ENCODE peak calls at places on chromosomes 6 and 20, in nine cellular contexts. G is psoas muscle, J is aorta, W is breast epithelium, Z is HCT116, D is AG04450, F is neural progenitor cell, V is endodermal cell, C is dorsolateral prefrontal cortex. P is an unnamed sample.

GRCh38 chr20:58701431-58702160 is 9.0 kb downstream of the NPEPL1 start:
- DNase-seq in G (no peak), J (peak; percentile 71), W (no peak), Z (no peak), D (no peak), F (no peak), V (peak; percentile 37), C (no peak), P (no peak)

GRCh38 chr6:149060300-149060984 is 257.1 kb upstream of the TAB2 start:
- DNase-seq in G (no peak), J (no peak), W (no peak), Z (no peak), D (no peak), F (no peak), V (no peak), C (no peak), P (peak; percentile 68)

GRCh38 chr6:13908955-13909381 is 15.8 kb upstream of the RNF182 start:
- DNase-seq in G (no peak), J (no peak), W (no peak), Z (peak; percentile 71), D (peak; percentile 45), F (peak; percentile 82), V (peak; percentile 75), C (peak; percentile 33), P (peak; percentile 29)

GRCh38 chr6:77551135-77551534 is 87.8 kb upstream of the HTR1B start:
- DNase-seq in G (no peak), J (no peak), W (no peak), Z (no peak), D (no peak), F (no peak), V (no peak), C (no peak), P (no peak)

GRCh38 chr20:46814366-46815232 is 80.0 kb upstream of the EYA2 start:
- DNase-seq in G (no peak), J (no peak), W (no peak), Z (peak; percentile 62), D (peak; percentile 39), F (peak; percentile 90), V (peak; percentile 87), C (no peak), P (peak; percentile 98)

GRCh38 chr20:37562695-37563480 is 35.2 kb upstream of the BLCAP start:
- DNase-seq in G (no peak), J (no peak), W (no peak), Z (no peak), D (no peak), F (no peak), V (no peak), C (no peak), P (no peak)

GRCh38 chr20:40538126-40538525 is 150.9 kb downstream of the MAFB start:
- DNase-seq in G (no peak), J (no peak), W (no peak), Z (no peak), D (no peak), F (no peak), V (no peak), C (no peak), P (no peak)

GRCh38 chr6:150203378-150203777 is 60.5 kb downstream of the PPP1R14C start:
- DNase-seq in G (no peak), J (no peak), W (no peak), Z (no peak), D (no peak), F (no peak), V (no peak), C (no peak), P (no peak)

GRCh38 chr6:53273356-53273755 is 75.4 kb downstream of the ELOVL5 start:
- DNase-seq in G (no peak), J (no peak), W (no peak), Z (no peak), D (no peak), F (peak; percentile 8), V (no peak), C (no peak), P (peak; percentile 47)

GRCh38 chr6:53268858-53269608 is 79.7 kb downstream of the ELOVL5 start:
- DNase-seq in G (no peak), J (no peak), W (no peak), Z (no peak), D (no peak), F (no peak), V (no peak), C (no peak), P (no peak)

GRCh38 chr6:53264915-53265615 is 83.7 kb downstream of the ELOVL5 start:
- DNase-seq in G (no peak), J (no peak), W (no peak), Z (no peak), D (no peak), F (no peak), V (no peak), C (no peak), P (no peak)

GRCh38 chr6:53266553-53267090 is 82.1 kb downstream of the ELOVL5 start:
- DNase-seq in G (no peak), J (no peak), W (no peak), Z (no peak), D (no peak), F (no peak), V (no peak), C (no peak), P (no peak)

DNA sequence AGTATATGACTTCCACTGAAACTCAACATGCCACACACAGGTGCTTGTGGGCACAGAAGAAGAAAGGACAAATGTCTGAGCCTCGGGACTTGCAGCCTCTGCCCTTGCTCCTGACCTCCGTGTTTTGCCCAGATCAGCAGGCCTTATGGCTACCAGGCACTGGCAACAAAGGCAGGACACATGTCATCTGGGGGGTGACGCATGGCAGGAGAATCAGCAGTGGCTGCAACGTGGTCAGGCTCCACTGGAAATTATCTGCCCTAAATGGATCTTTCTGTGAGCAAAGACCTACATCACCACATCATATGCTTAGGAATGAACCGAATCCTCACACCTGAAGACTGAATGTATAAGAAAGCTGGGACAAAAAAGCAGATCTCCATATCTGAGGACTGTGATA is 78.9 kb downstream of the ELOVL5 start:
- DNase-seq in G (no peak), J (no peak), W (no peak), Z (no peak), D (no peak), F (no peak), V (no peak), C (no peak), P (no peak)
- H3K4me3 ChIP-seq in G (no peak overlapping the region), J (no peak overlapping the region), W (no peak overlapping the region), Z (no peak overlapping the region), D (no peak overlapping the region), F (no peak overlapping the region), V (no peak overlapping the region), C (no peak overlapping the region), P (no peak overlapping the region)

DNA sequence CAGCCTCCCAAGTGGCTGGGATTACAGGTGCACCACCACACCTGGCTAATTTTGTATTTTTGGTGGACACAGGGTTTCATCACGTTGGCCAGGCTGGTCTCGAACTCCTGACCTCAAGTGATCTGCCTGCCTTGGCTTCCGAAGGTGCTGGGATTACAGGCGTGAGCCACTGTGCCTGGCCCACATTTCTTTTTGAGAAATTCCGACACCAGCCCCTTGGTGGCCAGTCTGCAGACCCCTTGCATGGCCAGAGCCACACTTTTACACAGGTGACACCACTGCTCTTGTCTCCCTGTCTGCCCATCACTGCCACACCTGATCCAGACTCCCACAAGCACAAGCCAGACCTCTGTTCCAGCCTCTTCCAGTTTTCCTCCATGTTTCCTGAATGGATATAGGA is 33.0 kb downstream of the SRSF3 start:
- DNase-seq in G (no peak), J (no peak), W (no peak), Z (no peak), D (no peak), F (no peak), V (no peak), C (no peak), P (no peak)
- H3K27ac ChIP-seq in G (peak overlapping the region; percentile 36), J (no peak overlapping the region), W (peak overlapping the region; percentile 67), Z (no peak overlapping the region), D (no peak overlapping the region), F (no peak overlapping the region), V (no peak overlapping the region), C (no peak overlapping the region), P (no peak overlapping the region)

GRCh38 chr20:35791097-35791496 is 19.3 kb downstream of the PHF20 start:
- DNase-seq in G (no peak), J (no peak), W (no peak), Z (no peak), D (no peak), F (no peak), V (no peak), C (no peak), P (no peak)

GRCh38 chr20:35796556-35796955 is 24.7 kb downstream of the PHF20 start:
- DNase-seq in G (no peak), J (no peak), W (no peak), Z (no peak), D (no peak), F (no peak), V (no peak), C (no peak), P (no peak)

GRCh38 chr20:35792740-35793139 is 20.9 kb downstream of the PHF20 start:
- DNase-seq in G (no peak), J (no peak), W (no peak), Z (no peak), D (no peak), F (no peak), V (no peak), C (no peak), P (no peak)

GRCh38 chr20:35788796-35789195 is 17.0 kb downstream of the PHF20 start:
- DNase-seq in G (no peak), J (no peak), W (no peak), Z (no peak), D (no peak), F (no peak), V (no peak), C (no peak), P (no peak)

GRCh38 chr20:35791823-35792222 is 20.0 kb downstream of the PHF20 start:
- DNase-seq in G (no peak), J (no peak), W (no peak), Z (no peak), D (peak; percentile 65), F (no peak), V (no peak), C (no peak), P (no peak)
- H3K4me3 ChIP-seq in G (no peak overlapping the region), J (no peak overlapping the region), W (no peak overlapping the region), Z (no peak overlapping the region), D (no peak overlapping the region), F (no peak overlapping the region), V (no peak overlapping the region), C (no peak overlapping the region), P (no peak overlapping the region)

GRCh38 chr20:34676642-34677373 is at the start of gene PIGU:
- DNase-seq in G (peak; percentile 96), J (peak; percentile 99), W (peak; percentile 92), Z (peak; percentile 91), D (peak; percentile 82), F (peak; percentile 98), V (peak; percentile 97), C (peak; percentile 93), P (peak; percentile 99)

GRCh38 chr20:34680586-34680985 is 3.7 kb upstream of the PIGU start:
- DNase-seq in G (no peak), J (no peak), W (no peak), Z (no peak), D (no peak), F (no peak), V (no peak), C (no peak), P (no peak)

GRCh38 chr20:34675561-34675960 is 1.3 kb downstream of the PIGU start:
- DNase-seq in G (no peak), J (no peak), W (no peak), Z (no peak), D (no peak), F (no peak), V (no peak), C (no peak), P (peak; percentile 45)

GRCh38 chr20:34673411-34673810 is 3.5 kb downstream of the PIGU start:
- DNase-seq in G (no peak), J (no peak), W (no peak), Z (no peak), D (no peak), F (no peak), V (no peak), C (no peak), P (no peak)

DNA sequence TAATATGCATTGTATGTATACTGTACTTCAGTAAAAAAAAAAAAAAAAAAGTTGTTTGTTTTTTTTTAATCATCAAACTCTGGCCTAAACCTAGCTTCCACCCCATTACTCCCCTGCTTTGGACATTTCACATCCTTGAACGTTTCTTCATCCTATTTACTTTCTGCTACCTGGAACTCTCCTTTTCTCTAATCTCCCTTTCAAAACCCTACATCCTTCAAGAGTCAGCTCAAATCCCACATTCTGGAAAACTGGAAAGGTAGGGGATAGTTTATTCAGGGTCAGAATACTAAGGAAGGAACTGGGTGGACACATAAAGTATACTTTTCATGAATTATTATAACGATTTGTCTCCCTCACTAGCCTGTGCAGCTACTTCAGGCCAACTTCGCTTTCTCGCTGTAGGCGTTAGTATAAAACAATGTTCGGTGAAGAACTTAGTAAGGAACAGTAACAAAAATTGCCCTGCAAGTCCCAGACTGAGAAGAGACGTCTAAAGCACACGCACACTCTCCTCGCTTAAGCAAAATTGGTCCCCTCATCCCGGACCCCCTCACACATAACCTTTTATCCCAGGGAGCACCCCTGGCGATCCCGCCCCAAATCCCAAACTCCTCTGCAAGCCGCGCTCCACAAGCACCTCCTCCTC is 775 bp downstream of the PIGU start:
- DNase-seq in G (no peak), J (no peak), W (no peak), Z (no peak), D (no peak), F (no peak), V (no peak), C (no peak), P (no peak)
- H3K27ac ChIP-seq in G (peak overlapping the region; percentile 81), J (no peak overlapping the region), W (peak overlapping the region; percentile 75), Z (peak overlapping the region; percentile 55), D (no peak overlapping the region), F (no peak overlapping the region), V (no peak overlapping the region), C (peak overlapping the region; percentile 87), P (peak overlapping the region; percentile 1)

P was measured in SJCRH30.